ENCODE peak calls at places on chromosomes 13 and 19, in four cellular contexts. One of them, this sample, is unnamed.
A peak's percentile ranks its signal among the peaks of the same experiment; 100 is the strongest.

GRCh38 chr13:28505543-28506135 is 10.7 kb upstream of the FLT1 start:
- DNase-seq in type B pancreatic cell: no peak
- DNase-seq in lower leg skin: no peak
- DNase-seq in PC-3: no peak
- DNase-seq in this sample: no peak

GRCh38 chr13:26011996-26012688 is 39.7 kb downstream of the SHISA2 start:
- DNase-seq in type B pancreatic cell: no peak
- DNase-seq in lower leg skin: no peak
- DNase-seq in PC-3: no peak
- DNase-seq in this sample: no peak

GRCh38 chr19:33435706-33436359 is 62.3 kb downstream of the CEBPG start:
- DNase-seq in lower leg skin: no peak
- DNase-seq in type B pancreatic cell: no peak
- DNase-seq in PC-3: no peak
- DNase-seq in this sample: no peak

GRCh38 chr19:2426661-2427322 is 594 bp downstream of the TIMM13 start:
- DNase-seq in lower leg skin: no peak
- DNase-seq in PC-3: peak; percentile 45
- DNase-seq in type B pancreatic cell: no peak
- DNase-seq in this sample: no peak

GRCh38 chr13:93730780-93731179 is 504.2 kb downstream of the GPC6 start:
- DNase-seq in type B pancreatic cell: no peak
- DNase-seq in PC-3: peak; percentile 47
- DNase-seq in lower leg skin: no peak
- DNase-seq in this sample: no peak

GRCh38 chr13:100535401-100536135 is 53.0 kb downstream of the GGACT start:
- DNase-seq in type B pancreatic cell: peak; percentile 48
- DNase-seq in PC-3: no peak
- DNase-seq in lower leg skin: no peak
- DNase-seq in this sample: no peak

GRCh38 chr13:114071991-114072390 is 60.4 kb downstream of the RASA3 start:
- DNase-seq in lower leg skin: no peak
- DNase-seq in PC-3: no peak
- DNase-seq in type B pancreatic cell: no peak
- DNase-seq in this sample: no peak

GRCh38 chr13:25971499-25972145 is 80.2 kb downstream of the SHISA2 start:
- DNase-seq in PC-3: peak; percentile 32
- DNase-seq in type B pancreatic cell: no peak
- DNase-seq in lower leg skin: no peak
- DNase-seq in this sample: no peak

GRCh38 chr13:111568290-111568689 is 247.8 kb downstream of the TEX29 start:
- DNase-seq in PC-3: no peak
- DNase-seq in lower leg skin: no peak
- DNase-seq in type B pancreatic cell: no peak
- DNase-seq in this sample: no peak

GRCh38 chr13:113651511-113652403 is 6.2 kb downstream of the ATP4B start:
- DNase-seq in type B pancreatic cell: peak; percentile 67
- DNase-seq in PC-3: no peak
- DNase-seq in lower leg skin: no peak
- DNase-seq in this sample: no peak

GRCh38 chr13:114054830-114055439 is 77.5 kb downstream of the RASA3 start:
- DNase-seq in lower leg skin: no peak
- DNase-seq in PC-3: no peak
- DNase-seq in type B pancreatic cell: no peak
- DNase-seq in this sample: no peak

GRCh38 chr19:56727731-56728130 is 56.2 kb upstream of the ZNF835 start:
- DNase-seq in PC-3: no peak
- DNase-seq in lower leg skin: no peak
- DNase-seq in type B pancreatic cell: no peak
- DNase-seq in this sample: no peak

GRCh38 chr13:59442946-59443345 is 720.8 kb downstream of the DIAPH3 start:
- DNase-seq in PC-3: no peak
- DNase-seq in type B pancreatic cell: no peak
- DNase-seq in lower leg skin: no peak
- DNase-seq in this sample: no peak

GRCh38 chr13:95918860-95919259 is 134.3 kb downstream of the UGGT2 start:
- DNase-seq in lower leg skin: no peak
- DNase-seq in type B pancreatic cell: no peak
- DNase-seq in PC-3: no peak
- DNase-seq in this sample: no peak

GRCh38 chr13:39417131-39417530 is 185.9 kb downstream of the LHFPL6 start:
- DNase-seq in lower leg skin: no peak
- DNase-seq in type B pancreatic cell: no peak
- DNase-seq in PC-3: no peak
- DNase-seq in this sample: no peak

GRCh38 chr13:52665325-52665724 is 12.7 kb downstream of the SUGT1 start:
- DNase-seq in type B pancreatic cell: no peak
- DNase-seq in lower leg skin: no peak
- DNase-seq in PC-3: peak; percentile 39
- DNase-seq in this sample: no peak

GRCh38 chr13:113874579-113875428 is 10.9 kb upstream of the GAS6 start:
- DNase-seq in PC-3: no peak
- DNase-seq in lower leg skin: no peak
- DNase-seq in type B pancreatic cell: no peak
- DNase-seq in this sample: no peak

DNA sequence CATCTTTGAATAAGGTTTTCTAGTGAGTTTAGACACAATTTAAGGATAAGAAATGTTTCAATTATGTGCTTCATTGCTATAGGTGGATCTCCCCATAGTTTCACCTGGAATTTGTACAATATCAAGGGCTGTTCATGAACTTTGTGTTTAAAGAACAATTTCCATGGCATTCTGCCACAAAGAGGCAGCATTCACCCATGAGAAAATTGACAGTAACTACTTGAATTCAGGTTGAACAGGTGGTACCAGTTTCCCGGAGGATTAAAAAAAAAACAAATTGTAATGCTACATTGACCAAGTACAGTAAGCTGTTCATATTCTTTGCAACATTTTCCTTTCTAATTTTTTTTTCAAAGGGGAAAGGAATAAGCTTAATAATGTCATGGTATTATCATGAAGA is 9.1 kb downstream of the SLITRK5 start:
- DNase-seq in PC-3: peak; percentile 76
- DNase-seq in lower leg skin: no peak
- DNase-seq in type B pancreatic cell: no peak
- DNase-seq in this sample: no peak
- TF ChIP-seq CTCF in PC-3: peak; percentile 56
- TF ChIP-seq CTCF in lower leg skin: no peak
- TF ChIP-seq CTCF in type B pancreatic cell: peak; percentile 54
- TF ChIP-seq CTCF in this sample: no peak

DNA sequence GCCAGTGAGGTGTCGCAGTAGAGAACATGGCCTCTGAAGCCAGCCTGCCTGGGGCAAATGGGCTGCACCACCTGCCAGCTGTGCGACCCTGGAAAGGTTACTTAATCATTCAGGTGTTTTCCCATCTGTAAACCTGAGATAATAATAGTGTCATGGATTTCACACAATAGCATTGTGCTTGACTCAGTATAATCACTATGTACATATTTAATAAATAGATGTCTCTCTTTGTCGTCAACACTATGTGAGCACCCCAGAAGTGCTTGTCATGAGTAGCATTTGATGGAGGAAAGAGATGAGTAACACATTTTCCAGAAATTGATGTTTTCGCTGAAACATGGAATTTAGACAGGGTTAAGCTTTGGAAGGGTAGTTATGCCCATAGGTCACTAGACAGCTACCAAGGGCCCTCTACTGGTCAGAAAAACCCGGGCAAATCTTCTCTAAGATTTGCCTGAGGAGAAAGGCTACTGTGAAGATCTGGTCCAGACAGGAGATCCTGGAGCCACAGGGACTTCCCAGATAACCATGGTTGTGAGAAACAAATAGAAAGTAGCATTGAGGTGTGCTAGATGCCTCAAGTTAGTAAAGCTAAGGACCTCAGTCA is 9.5 kb upstream of the MBNL2 start:
- DNase-seq in PC-3: peak; percentile 68
- DNase-seq in type B pancreatic cell: no peak
- DNase-seq in lower leg skin: no peak
- DNase-seq in this sample: no peak
- TF ChIP-seq CTCF in PC-3: peak; percentile 82
- TF ChIP-seq CTCF in type B pancreatic cell: peak; percentile 43
- TF ChIP-seq CTCF in lower leg skin: no peak
- TF ChIP-seq CTCF in this sample: peak; percentile 75

DNA sequence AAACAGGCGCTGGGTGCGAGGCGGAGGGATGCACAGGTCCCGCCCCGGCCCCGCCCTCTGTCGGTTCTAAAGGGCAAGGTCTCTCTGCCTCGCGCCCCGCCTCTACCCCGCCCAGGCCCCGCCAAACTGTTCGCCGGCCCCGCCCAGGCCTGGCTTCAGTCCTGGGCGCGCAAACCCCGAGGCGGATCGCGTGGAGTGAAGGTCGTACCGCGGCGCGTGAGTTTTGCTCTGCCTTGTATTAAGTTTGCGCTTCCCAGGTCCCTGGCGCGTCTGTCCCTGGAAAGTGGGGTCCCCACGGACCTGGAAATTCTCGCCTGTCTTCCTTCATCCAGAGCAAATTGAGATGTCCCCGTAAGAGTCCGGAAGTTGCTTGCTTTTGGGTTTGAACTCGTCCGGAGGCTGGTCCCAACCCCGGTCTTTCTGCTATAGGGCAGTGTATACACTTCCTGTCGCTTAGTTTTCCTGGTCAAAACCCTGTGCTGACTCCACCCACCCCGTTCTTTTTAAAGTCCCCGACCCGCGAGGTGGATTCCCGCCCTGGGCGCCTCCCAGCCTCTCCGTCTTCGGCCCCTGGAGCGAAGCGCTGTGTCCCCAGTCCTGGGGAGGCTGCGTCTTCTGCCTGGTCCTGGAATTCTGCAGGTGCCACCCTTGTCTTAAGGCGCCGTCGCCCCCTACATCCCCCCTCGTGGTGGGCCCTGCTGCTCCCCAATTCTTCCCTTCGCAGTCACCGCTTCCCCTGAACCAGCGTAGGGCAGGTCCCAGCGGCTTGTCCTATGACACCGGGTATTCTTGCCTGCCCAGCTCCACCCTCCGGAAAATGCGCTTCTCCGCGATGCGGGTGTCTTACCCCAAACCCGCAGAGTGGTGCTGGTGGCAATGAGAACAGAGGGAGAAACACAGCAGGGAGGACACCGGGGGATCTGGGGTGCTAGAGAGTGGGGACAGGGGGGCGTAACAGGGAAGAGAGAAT is 8.6 kb downstream of the ZNF808 start:
- DNase-seq in type B pancreatic cell: peak; percentile 89
- DNase-seq in lower leg skin: peak; percentile 83
- DNase-seq in PC-3: no peak
- DNase-seq in this sample: peak; percentile 20
- TF ChIP-seq CTCF in type B pancreatic cell: peak; percentile 28
- TF ChIP-seq CTCF in lower leg skin: no peak
- TF ChIP-seq CTCF in PC-3: no peak
- TF ChIP-seq CTCF in this sample: no peak

DNA sequence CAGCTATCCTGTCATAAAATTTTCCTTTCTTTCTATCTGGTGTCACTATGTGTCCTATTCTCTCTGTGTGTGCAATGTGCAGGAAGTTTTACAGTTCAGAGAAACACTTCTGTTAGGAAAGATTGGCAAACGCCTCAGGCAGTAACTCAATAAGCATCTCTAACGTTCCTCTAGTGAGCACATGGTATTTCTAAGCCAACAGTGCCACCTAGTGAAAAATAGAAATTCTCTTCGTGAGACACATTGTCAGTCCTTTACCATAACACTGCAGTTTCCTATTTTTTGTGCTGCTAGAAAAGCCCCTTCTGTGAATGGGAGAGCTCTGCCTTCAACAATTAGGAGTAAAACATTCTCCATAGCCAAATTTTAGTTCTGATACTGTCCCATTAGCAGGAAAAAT is 50.7 kb downstream of the ZNF723 start:
- DNase-seq in lower leg skin: no peak
- DNase-seq in PC-3: peak; percentile 68
- DNase-seq in type B pancreatic cell: no peak
- DNase-seq in this sample: no peak
- TF ChIP-seq CTCF in lower leg skin: no peak
- TF ChIP-seq CTCF in PC-3: peak; percentile 63
- TF ChIP-seq CTCF in type B pancreatic cell: peak; percentile 55
- TF ChIP-seq CTCF in this sample: no peak

DNA sequence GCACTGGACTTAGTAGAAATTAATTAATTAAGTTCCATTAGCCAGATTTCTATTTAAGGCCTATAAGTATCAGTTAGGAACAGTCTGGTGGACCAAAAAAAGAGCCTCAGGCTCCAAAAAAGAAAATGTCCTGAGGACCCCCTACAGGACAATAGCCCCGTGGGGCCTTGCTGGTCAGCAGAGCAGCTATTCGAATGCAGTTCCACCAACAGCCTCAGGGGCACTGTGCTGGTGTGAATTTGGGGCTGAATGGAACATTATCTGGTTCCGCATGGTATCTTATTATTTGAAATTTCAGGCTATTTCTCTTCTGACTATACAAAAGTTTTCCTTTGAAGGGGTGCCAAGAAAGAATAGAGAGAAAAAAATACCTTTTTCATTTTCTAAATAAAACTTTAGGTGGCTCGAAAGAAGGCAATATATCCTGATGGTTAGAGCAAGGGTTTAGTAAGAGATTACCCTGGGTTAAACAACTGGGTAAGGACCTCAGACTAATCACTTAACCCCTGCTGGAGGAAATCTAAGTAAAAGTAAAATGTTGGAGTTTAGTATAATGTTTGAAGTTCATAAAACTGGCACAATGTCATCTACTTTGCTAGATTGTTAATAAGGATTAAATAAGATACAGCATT is 147.2 kb downstream of the MIPEP start:
- DNase-seq in PC-3: peak; percentile 39
- DNase-seq in lower leg skin: no peak
- DNase-seq in type B pancreatic cell: no peak
- DNase-seq in this sample: no peak
- TF ChIP-seq CTCF in PC-3: peak; percentile 72
- TF ChIP-seq CTCF in lower leg skin: no peak
- TF ChIP-seq CTCF in type B pancreatic cell: peak; percentile 81
- TF ChIP-seq CTCF in this sample: peak; percentile 14

GRCh38 chr13:74836628-74837027 is 645.3 kb downstream of the TBC1D4 start:
- DNase-seq in PC-3: no peak
- DNase-seq in lower leg skin: no peak
- DNase-seq in type B pancreatic cell: no peak
- DNase-seq in this sample: no peak
- TF ChIP-seq CTCF in PC-3: no peak
- TF ChIP-seq CTCF in lower leg skin: no peak
- TF ChIP-seq CTCF in type B pancreatic cell: no peak
- TF ChIP-seq CTCF in this sample: no peak

DNA sequence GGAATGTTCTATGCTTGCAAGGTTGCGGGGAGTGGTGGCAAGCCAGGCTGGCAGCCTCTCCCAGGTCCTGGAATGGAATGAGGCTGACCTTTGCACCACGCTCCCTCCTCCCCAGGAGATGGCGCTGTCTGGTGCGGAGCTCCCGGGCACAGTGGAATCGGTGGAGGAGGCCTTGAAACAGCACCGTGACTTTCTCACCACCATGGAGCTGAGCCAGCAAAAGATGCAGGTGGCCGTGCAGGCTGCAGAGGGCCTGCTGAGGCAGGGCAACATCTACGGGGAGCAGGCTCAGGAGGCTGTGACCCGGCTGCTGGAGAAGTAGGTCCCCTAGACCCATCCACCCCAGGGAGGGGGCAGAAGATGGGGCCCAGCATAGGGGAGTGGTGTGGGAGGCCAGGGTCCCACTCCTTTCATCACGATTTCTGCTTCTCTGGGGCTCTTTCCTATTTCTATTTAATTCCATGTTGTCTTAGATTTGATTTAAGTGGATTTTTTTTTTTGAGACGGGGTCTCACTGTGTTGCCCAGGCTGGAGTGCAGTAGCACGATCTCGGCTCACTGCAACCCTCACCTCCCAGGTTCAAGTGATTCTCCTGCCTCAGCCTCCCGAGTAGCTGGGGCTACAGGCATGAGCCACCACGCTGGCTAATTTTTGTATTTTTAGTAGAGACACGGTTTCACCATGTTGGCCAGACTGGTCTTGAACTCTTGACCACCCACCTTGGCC is 53.2 kb upstream of the SHKBP1 start:
- DNase-seq in PC-3: peak; percentile 66
- DNase-seq in lower leg skin: peak; percentile 26
- DNase-seq in type B pancreatic cell: no peak
- DNase-seq in this sample: no peak
- TF ChIP-seq CTCF in PC-3: peak; percentile 71
- TF ChIP-seq CTCF in lower leg skin: no peak
- TF ChIP-seq CTCF in type B pancreatic cell: peak; percentile 76
- TF ChIP-seq CTCF in this sample: peak; percentile 52

GRCh38 chr13:33462109-33462508 is 176.6 kb upstream of the STARD13 start:
- DNase-seq in PC-3: no peak
- DNase-seq in type B pancreatic cell: no peak
- DNase-seq in lower leg skin: no peak
- DNase-seq in this sample: no peak
- TF ChIP-seq CTCF in PC-3: no peak
- TF ChIP-seq CTCF in type B pancreatic cell: no peak
- TF ChIP-seq CTCF in lower leg skin: no peak
- TF ChIP-seq CTCF in this sample: no peak